ENCODE peak calls at places on chromosomes 6 and 20, in five cellular contexts. M, Y, A, V and B are unnamed samples.

GRCh38 chr20:48019496-48019895 is 234.2 kb upstream of the SULF2 start:
- DNase-seq in M (no peak), Y (no peak), A (no peak), V (no peak), B (no peak)

GRCh38 chr6:53027131-53027718 is 32.1 kb upstream of the GSTA4 start:
- DNase-seq in M (no peak), Y (no peak), A (no peak), V (no peak), B (no peak)

GRCh38 chr20:21241400-21241799 is 61.7 kb upstream of the XRN2 start:
- DNase-seq in M (no peak), Y (peak), A (no peak), V (no peak), B (no peak)

GRCh38 chr6:25068866-25069265 is 133.1 kb upstream of the RIPOR2 start:
- DNase-seq in M (no peak), Y (no peak), A (no peak), V (no peak), B (no peak)

GRCh38 chr6:159540152-159540551 is 152.9 kb downstream of the SOD2 start:
- DNase-seq in M (no peak), Y (no peak), A (peak), V (peak), B (peak)

GRCh38 chr6:124158024-124158423 is 354.4 kb downstream of the NKAIN2 start:
- DNase-seq in M (no peak), Y (no peak), A (no peak), V (no peak), B (no peak)

GRCh38 chr20:5835234-5835845 is 85.1 kb downstream of the SHLD1 start:
- DNase-seq in M (peak), Y (peak), A (no peak), V (no peak), B (no peak)

GRCh38 chr6:26327450-26328264 is 37.3 kb upstream of the BTN3A2 start:
- DNase-seq in M (peak), Y (peak), A (no peak), V (no peak), B (peak)

GRCh38 chr6:166826264-166826663 is 130.1 kb downstream of the RNASET2 start:
- DNase-seq in M (no peak), Y (no peak), A (no peak), V (no peak), B (no peak)

GRCh38 chr6:79010422-79010821 is 67.6 kb downstream of the PHIP start:
- DNase-seq in M (no peak), Y (no peak), A (no peak), V (no peak), B (no peak)

GRCh38 chr6:41728073-41728936 is 7.1 kb downstream of the TFEB start:
- DNase-seq in M (no peak), Y (no peak), A (no peak), V (no peak), B (no peak)

GRCh38 chr20:19688031-19688806 is 69.8 kb upstream of the RIN2 start:
- DNase-seq in M (peak), Y (peak), A (peak), V (no peak), B (peak)

GRCh38 chr6:103893082-103893481 is 966.6 kb downstream of the HACE1 start:
- DNase-seq in M (no peak), Y (peak), A (no peak), V (no peak), B (no peak)

GRCh38 chr6:168719901-168720300 is 278.9 kb downstream of the SMOC2 start:
- DNase-seq in M (no peak), Y (no peak), A (no peak), V (no peak), B (no peak)

GRCh38 chr6:18823782-18824386 is 436.7 kb downstream of the RNF144B start:
- DNase-seq in M (peak), Y (peak), A (peak), V (no peak), B (peak)

GRCh38 chr20:39097889-39098288 is 135.7 kb downstream of the DHX35 start:
- DNase-seq in M (no peak), Y (no peak), A (no peak), V (no peak), B (no peak)

GRCh38 chr20:47173596-47174216 is 182.8 kb downstream of the ZMYND8 start:
- DNase-seq in M (no peak), Y (no peak), A (no peak), V (no peak), B (peak)

GRCh38 chr6:107598091-107598490 is 108.2 kb downstream of the SOBP start:
- DNase-seq in M (no peak), Y (no peak), A (no peak), V (no peak), B (no peak)

GRCh38 chr6:37630281-37630799 is 67.3 kb downstream of the MDGA1 start:
- DNase-seq in M (peak), Y (peak), A (no peak), V (no peak), B (no peak)

GRCh38 chr6:41371992-41372525 is 36.7 kb downstream of the NCR2 start:
- DNase-seq in M (no peak), Y (peak), A (no peak), V (no peak), B (peak)

GRCh38 chr20:5751856-5752255 is 1.7 kb downstream of the SHLD1 start:
- DNase-seq in M (no peak), Y (no peak), A (no peak), V (no peak), B (no peak)

GRCh38 chr6:136792945-136793289 is 640 bp upstream of the MAP3K5 start:
- DNase-seq in M (peak), Y (peak), A (no peak), V (peak), B (no peak)

GRCh38 chr6:128570439-128571063 is 50.2 kb upstream of the PTPRK start:
- DNase-seq in M (no peak), Y (peak), A (no peak), V (no peak), B (no peak)
- H3K14ac ChIP-seq in M (peak), Y (no peak), A (no peak), V (no peak), B (no peak)

GRCh38 chr20:51886341-51886740 is 84.0 kb upstream of the SALL4 start:
- DNase-seq in M (no peak), Y (no peak), A (no peak), V (no peak), B (no peak)
- H2BK15ac ChIP-seq in M (no peak), Y (no peak), A (no peak), V (no peak), B (no peak)

DNA sequence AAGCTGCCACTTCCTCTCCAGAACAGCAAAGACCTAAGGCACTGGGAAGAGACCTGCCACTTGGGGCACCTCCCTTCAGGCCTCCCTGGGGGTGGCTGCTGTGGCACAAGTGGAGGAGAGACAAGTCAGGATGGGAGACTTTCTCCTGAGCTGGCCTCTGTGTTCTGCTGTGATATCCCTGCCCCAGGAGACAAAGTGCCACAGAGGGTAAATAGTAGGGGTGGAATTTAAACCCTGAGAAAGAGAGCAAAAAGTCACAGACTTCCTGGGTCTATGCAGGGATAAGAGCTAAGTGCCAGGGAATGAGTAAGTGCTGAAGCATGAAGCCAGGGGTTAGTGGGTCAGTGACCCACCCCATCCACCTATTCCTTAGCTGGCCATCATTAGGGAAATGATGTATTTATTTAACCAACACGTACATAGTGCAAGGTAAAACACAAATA is 84.2 kb downstream of the MRPL14 start:
- DNase-seq in M (peak), Y (peak), A (no peak), V (no peak), B (no peak)
- H3K14ac ChIP-seq in M (peak), Y (peak), A (no peak), V (no peak), B (no peak)

DNA sequence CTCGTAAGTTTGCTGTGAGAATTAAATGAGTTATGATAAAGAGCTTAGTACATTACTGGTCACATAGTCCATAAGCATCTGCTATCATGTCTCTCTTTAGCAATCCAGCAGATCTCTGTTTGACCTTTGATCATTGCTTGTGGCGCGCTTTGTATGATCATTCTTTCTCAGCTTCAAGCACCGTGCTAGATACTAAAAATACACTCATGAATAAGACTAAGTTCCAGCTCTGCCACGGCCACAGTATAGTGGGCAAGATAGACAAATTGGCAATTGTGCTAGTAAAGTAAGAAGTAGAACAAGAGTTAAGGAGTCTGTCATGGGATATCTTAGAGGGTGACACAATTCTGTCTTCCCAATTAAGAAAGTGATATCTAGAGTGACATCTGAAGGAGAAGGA is 75.2 kb upstream of the ADGRF1 start:
- DNase-seq in M (no peak), Y (no peak), A (no peak), V (no peak), B (no peak)
- H2BK15ac ChIP-seq in M (no peak), Y (no peak), A (no peak), V (no peak), B (no peak)

DNA sequence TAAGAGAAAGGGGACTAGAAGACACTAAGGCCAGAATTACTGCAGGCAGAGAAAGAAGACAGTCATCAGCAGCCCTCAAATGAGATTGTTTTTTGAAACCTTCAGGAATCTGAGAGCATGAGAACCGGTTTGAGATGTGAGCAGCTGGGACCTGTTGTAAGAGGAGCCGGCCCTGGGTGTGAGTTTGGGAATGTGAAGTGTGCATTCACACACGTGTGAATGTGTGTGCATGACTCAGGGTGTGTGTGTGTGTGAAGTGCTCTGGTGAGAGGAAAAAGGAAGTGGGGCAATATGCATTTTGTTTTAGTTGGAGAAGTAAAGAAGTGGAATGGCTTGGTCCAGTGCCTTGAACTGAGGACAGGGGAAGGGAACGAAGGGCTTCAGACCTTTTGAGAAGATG is 4.3 kb downstream of the SCUBE3 start:
- DNase-seq in M (peak), Y (peak), A (no peak), V (no peak), B (no peak)
- H3K14ac ChIP-seq in M (peak), Y (no peak), A (no peak), V (no peak), B (no peak)

GRCh38 chr6:133610974-133611373 is 277.9 kb upstream of the TCF21 start:
- DNase-seq in M (no peak), Y (no peak), A (no peak), V (no peak), B (no peak)
- H2BK15ac ChIP-seq in M (peak), Y (peak), A (no peak), V (no peak), B (no peak)

DNA sequence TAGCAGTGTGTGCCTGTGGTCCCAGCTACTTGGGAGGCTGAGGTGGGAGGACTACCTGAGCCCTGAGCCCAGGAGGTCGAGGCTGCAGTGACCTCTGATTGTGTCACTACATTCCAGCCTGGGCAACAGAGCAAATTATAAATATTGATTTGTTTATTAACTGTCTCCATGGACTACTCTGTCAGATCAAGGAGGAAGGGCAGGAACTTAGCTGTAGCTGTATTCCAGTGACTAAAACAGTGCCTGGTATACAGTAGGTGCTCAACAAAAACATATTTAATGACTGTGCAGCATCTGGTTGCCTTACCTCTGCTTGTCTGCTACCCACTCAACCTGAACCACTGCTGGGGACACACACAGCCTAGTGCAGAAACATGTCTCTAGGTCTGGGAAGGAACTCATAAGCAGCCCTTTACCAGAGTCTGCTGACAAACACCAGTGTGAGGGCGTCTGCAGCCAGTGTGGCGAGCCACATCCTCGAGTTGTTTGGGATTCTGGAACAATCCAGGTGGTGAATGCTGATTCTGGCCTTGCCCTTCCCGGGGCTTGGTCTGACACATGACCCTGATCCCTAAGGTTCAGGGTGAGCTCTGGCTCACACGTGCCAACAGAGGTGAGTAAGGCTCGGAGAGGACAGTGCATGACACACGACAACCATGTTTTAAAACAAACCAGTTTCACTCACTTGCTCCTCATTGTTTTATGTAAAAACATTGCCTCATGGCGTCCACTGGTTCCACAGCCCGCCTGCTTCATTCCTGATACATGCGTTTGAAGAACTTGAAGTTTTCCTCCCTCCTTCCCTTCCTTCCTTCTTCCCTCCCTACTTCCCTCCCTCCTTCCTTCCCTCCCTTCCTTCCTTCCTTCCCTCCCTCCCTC is 117.9 kb upstream of the ZNF217 start:
- DNase-seq in M (no peak), Y (no peak), A (no peak), V (no peak), B (no peak)
- H3K14ac ChIP-seq in M (peak), Y (peak), A (no peak), V (no peak), B (no peak)

GRCh38 chr6:14642106-14642505 is 524.5 kb downstream of the CD83 start:
- DNase-seq in M (no peak), Y (no peak), A (no peak), V (no peak), B (no peak)

GRCh38 chr6:14639983-14640599 is 522.5 kb downstream of the CD83 start:
- DNase-seq in M (peak), Y (no peak), A (no peak), V (no peak), B (peak)

GRCh38 chr6:14638932-14639875 is 521.6 kb downstream of the CD83 start:
- DNase-seq in M (peak), Y (peak), A (no peak), V (peak), B (no peak)

GRCh38 chr6:14641401-14641800 is 523.8 kb downstream of the CD83 start:
- DNase-seq in M (no peak), Y (no peak), A (no peak), V (no peak), B (no peak)

DNA sequence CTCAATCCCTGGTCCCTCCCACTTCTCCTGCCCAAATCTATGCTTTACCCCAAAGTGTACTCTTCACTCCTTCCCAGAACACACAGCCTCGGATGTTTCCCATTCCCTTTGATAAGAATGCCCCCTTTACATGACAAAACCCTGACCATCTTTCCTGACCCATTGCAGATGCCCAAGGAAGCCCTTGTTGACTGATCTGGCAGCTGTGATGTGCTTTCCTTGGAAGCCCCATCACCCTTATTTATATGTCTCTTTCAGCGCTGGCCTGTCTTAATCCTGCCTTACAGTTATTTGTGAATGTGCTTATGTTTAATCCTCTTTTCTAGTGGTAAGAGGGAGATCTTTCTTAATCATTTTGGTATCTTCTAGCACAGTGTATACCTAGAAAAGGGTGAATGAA is 523.1 kb downstream of the CD83 start:
- DNase-seq in M (no peak), Y (no peak), A (no peak), V (no peak), B (no peak)
- H2BK15ac ChIP-seq in M (no peak), Y (no peak), A (no peak), V (no peak), B (no peak)

DNA sequence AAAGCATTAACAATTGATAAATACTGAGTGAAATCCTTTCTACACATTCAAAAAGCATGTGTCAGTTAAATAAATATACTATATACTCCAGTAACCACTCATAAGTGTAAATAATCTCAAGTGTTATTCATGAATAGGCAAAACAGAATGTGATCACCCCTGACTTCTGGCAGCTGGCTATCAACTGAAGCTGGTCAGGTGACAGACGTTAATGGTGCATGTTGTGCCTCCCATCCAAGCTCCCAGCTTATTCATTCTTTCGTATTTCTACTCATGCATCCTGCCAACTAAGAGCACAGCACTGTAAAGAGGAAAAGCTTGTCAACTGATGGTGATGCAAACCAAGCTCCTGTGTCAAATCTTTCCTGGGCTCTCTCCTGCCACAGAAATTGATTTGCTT is 7.7 kb downstream of the PSMB1 start:
- DNase-seq in M (peak), Y (peak), A (no peak), V (no peak), B (no peak)
- H3K14ac ChIP-seq in M (no peak), Y (no peak), A (no peak), V (no peak), B (no peak)